ENCODE peak calls at places on chromosome 15, in nine cellular contexts. C is activated CD8-positive, alpha-beta memory T cell treated with anti-CD3 and anti-CD28 coated beads, Interleukin-2, amount 50 U/mL, for 48 hours; P is effector memory CD4-positive, alpha-beta T cell; U is T-helper 2 cell; N is GM20000; A is cardiac muscle cell; I is A673; V is NAMALWA; D is neural progenitor cell. Q is an unnamed sample.

GRCh38 chr15:42836251-42836650 is 84.3 kb downstream of the TTBK2 start:
- DNase-seq in V (no peak), U (no peak), D (no peak), I (no peak), A (peak), N (no peak), P (no peak), C (no peak), Q (no peak)

GRCh38 chr15:40047413-40048154 is 8.6 kb upstream of the SRP14 start:
- DNase-seq in A (peak), V (peak), U (no peak), C (peak), N (peak), D (no peak), P (no peak), I (peak), Q (no peak)

GRCh38 chr15:67998599-67999122 is 55.5 kb upstream of the PIAS1 start:
- DNase-seq in N (no peak), P (no peak), A (peak), C (no peak), U (no peak), V (no peak), D (no peak), I (peak), Q (peak)

GRCh38 chr15:72796210-72796514 is 12.6 kb upstream of the ADPGK start:
- DNase-seq in V (no peak), N (no peak), C (no peak), I (no peak), P (no peak), U (no peak), A (no peak), D (no peak), Q (no peak)

GRCh38 chr15:88791637-88792036 is 11.6 kb upstream of the ACAN start:
- DNase-seq in P (no peak), C (no peak), I (no peak), U (no peak), V (no peak), N (no peak), A (no peak), D (no peak), Q (no peak)

GRCh38 chr15:58748787-58749531 is 548 bp downstream of the ADAM10 start:
- DNase-seq in V (peak), I (peak), U (peak), P (peak), D (peak), C (peak), N (peak), A (peak), Q (peak)

GRCh38 chr15:40336129-40337122 is 4.3 kb downstream of the CCDC9B start:
- DNase-seq in D (peak), I (peak), N (peak), U (no peak), V (peak), P (no peak), C (no peak), A (no peak), Q (peak)

GRCh38 chr15:34969340-34970097 is at the start of gene AQR:
- DNase-seq in C (peak), V (peak), P (peak), D (peak), I (peak), A (peak), U (peak), N (peak), Q (peak)

GRCh38 chr15:85710340-85710842 is 84.3 kb downstream of the KLHL25 start:
- DNase-seq in D (no peak), V (no peak), C (peak), I (no peak), A (no peak), N (peak), P (no peak), U (no peak), Q (no peak)

GRCh38 chr15:74525328-74525727 is 15.7 kb upstream of the ARID3B start:
- DNase-seq in V (no peak), U (no peak), D (no peak), N (no peak), I (no peak), A (peak), C (no peak), P (no peak), Q (no peak)

Q was measured in colonic mucosa.